ENCODE peak calls at places on chromosome 1, in six cellular contexts. S is OCI-LY7, M is neural progenitor cell, R is GM23248, P is hepatocyte, X is HCT116. U is an unnamed sample. For H3K4me1, the result is how much of the 10 kb centered on the place peaks cover.

GRCh38 chr1:209723761-209724693 is 19.4 kb downstream of the HSD11B1 start:
- DNase-seq in X (no peak), S (no peak), R (no peak), P (no peak), M (no peak), U (no peak)

GRCh38 chr1:150006881-150007401 is 3.6 kb downstream of the OTUD7B start:
- DNase-seq in X (no peak), P (no peak), M (no peak), R (peak), S (no peak), U (no peak)

GRCh38 chr1:169044296-169044695 is 62.2 kb upstream of the ATP1B1 start:
- DNase-seq in R (no peak), X (no peak), S (peak), M (no peak), P (no peak), U (peak)

GRCh38 chr1:98049370-98050115 is 128.7 kb upstream of the DPYD start:
- DNase-seq in M (peak), X (no peak), R (peak), P (no peak), S (no peak), U (no peak)

GRCh38 chr1:246107516-246108277 is 399.4 kb downstream of the SMYD3 start:
- DNase-seq in M (peak), X (no peak), R (peak), S (no peak), P (no peak), U (no peak)

GRCh38 chr1:243268284-243268653 is 12.4 kb downstream of the SDCCAG8 start:
- DNase-seq in R (peak), P (no peak), S (no peak), M (no peak), X (peak), U (no peak)

GRCh38 chr1:20302093-20302471 is 11.4 kb downstream of the VWA5B1 start:
- DNase-seq in M (no peak), S (no peak), R (peak), X (no peak), P (no peak), U (no peak)

GRCh38 chr1:20708057-20708456 is 9.8 kb downstream of the KIF17 start:
- DNase-seq in R (no peak), S (no peak), M (no peak), X (no peak), P (no peak), U (no peak)

GRCh38 chr1:31944205-31945089 is 6.3 kb upstream of the PTP4A2 start:
- DNase-seq in S (peak), M (peak), R (peak), X (peak), P (peak), U (no peak)

GRCh38 chr1:56404561-56405030 is 174.8 kb downstream of the PLPP3 start:
- DNase-seq in M (no peak), R (no peak), S (no peak), P (no peak), X (no peak), U (no peak)

GRCh38 chr1:205456383-205456867 is 580 bp upstream of the BLACAT1 start:
- DNase-seq in M (peak), P (no peak), S (no peak), R (no peak), X (no peak), U (no peak)

GRCh38 chr1:231663211-231663792 is 36.7 kb downstream of the DISC1 start:
- DNase-seq in R (peak), M (no peak), P (no peak), S (no peak), X (no peak), U (no peak)

GRCh38 chr1:46464013-46464548 is 25.6 kb upstream of the DMBX1 start:
- DNase-seq in X (no peak), R (no peak), M (no peak), P (no peak), S (no peak), U (no peak)

GRCh38 chr1:46465981-46466476 is 23.6 kb upstream of the DMBX1 start:
- DNase-seq in R (no peak), M (no peak), P (no peak), X (no peak), S (no peak), U (no peak)

GRCh38 chr1:46469846-46470245 is 19.8 kb upstream of the DMBX1 start:
- DNase-seq in P (no peak), X (no peak), S (no peak), M (peak), R (no peak), U (no peak)

GRCh38 chr1:46466477-46467182 is 23.0 kb upstream of the DMBX1 start:
- DNase-seq in M (peak), X (no peak), R (peak), P (peak), S (no peak), U (no peak)

DNA sequence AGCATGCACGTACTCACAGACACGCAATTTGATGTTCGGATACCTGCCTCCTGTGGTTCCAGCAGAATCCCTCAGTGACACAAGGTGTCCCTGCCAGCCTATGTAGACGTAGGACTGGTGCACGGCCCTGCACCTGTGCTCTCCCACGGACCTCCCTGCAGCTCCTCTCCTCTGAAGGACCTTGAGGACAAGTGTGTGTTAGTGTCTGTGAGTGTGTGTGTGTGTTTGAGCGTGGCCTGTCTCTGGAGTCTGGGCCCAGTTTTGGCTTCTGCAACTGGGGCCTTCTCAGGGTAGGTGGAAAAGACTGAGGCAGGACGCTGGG is 22.5 kb upstream of the DMBX1 start:
- DNase-seq in R (no peak), X (no peak), M (peak), S (no peak), P (no peak), U (no peak)
- H3K4me2 ChIP-seq in R (peak), X (peak), M (peak), S (no peak), P (peak), U (peak)

DNA sequence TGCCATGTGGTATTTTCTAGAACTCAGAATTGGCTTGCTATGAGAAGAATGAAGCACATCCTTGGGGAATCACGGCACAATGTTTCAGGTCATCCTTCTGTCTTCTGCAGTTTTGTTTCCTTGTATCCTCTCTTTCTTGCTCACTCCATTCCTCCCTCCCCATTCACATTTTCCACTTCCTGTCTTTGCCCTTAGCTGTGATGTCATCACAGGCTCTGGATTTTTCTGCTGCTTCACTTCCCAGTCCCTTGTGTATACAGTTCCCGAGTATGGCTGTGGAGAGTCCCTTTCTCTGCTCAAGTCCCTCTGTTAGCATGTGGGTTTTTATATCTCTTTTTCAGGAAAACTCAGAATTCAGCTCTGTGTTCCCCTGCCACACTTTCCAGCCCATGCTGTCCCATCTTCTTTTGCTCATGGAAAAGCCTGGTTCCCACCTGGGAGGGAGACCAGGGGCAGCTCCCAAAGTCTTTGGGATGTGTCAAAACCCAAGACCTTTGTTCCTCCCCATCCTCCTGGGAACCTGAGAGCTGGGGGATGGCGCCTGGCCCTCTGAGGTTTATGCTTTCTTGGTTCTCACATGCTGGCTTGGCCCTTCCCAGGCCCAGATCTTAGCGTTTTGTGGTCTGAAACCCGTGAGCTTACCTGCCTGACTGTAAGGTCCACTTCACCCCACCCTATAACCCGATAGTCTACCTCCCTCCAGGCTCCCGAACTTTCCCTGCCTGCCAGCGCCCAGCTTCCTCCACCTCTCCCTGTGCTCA is 4.8 kb upstream of the RGS16 start:
- DNase-seq in S (no peak), P (peak), M (no peak), R (peak), X (no peak), U (no peak)
- H3K4me1 ChIP-seq in S (half or more), P (under half), M (under half), R (under half), X (under half), U (under half)

DNA sequence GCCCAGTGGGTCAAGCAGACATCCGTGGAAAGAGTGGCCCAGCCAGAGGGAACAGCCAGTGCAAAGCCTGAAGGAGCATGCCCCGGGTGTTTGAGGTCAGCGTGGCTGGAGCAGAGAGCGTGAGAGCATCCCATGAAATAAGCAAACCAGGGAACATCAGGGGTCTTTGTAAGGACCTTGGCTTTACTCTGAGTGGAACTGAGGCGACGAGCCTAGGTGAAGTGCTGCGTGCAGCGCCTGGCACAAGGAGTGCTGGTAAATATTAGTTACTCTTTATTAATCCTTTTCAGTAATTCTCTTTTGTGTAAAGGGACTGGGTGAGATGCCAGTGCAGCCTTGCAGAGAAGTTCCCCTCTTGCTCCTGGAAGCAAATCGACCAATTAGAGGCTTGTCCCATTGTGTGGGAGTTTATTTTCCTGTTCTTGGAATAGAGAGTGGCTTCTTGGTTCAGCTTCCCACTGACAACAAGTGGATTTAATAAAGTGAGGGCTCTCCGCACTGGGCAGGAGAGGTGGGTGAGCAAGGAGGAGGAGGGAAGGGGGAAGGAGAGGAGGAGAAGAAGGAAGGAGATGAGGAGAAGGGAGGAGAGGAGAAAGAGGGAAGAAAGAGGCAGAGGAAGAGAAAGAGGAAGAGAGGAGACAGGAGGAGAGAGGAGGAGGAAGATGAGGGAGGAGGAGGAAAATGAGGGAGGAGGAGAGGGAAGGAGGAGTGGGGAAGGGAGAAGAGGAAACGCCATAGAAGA is 37.6 kb upstream of the DISP3 start:
- DNase-seq in P (no peak), S (no peak), R (no peak), M (no peak), X (no peak), U (no peak)
- TF ChIP-seq EZH2phosphoT487 in P (no peak), S (no peak), R (no peak), M (no peak), X (no peak), U (no peak)

GRCh38 chr1:107804746-107805145 is 160.2 kb downstream of the VAV3 start:
- DNase-seq in S (no peak), M (no peak), R (no peak), P (no peak), X (no peak), U (peak)
- H3K4me2 ChIP-seq in S (peak), M (no peak), R (no peak), P (no peak), X (no peak), U (peak)

GRCh38 chr1:28888915-28889314 is 25.5 kb upstream of the EPB41 start:
- DNase-seq in P (no peak), S (no peak), M (no peak), R (no peak), X (no peak), U (no peak)
- H3K4me1 ChIP-seq in P (under half), S (under half), M (under half), R (under half), X (under half), U (under half)

GRCh38 chr1:152247316-152247715 is 23.3 kb upstream of the HRNR start:
- DNase-seq in R (no peak), S (no peak), P (no peak), X (no peak), M (no peak), U (no peak)

DNA sequence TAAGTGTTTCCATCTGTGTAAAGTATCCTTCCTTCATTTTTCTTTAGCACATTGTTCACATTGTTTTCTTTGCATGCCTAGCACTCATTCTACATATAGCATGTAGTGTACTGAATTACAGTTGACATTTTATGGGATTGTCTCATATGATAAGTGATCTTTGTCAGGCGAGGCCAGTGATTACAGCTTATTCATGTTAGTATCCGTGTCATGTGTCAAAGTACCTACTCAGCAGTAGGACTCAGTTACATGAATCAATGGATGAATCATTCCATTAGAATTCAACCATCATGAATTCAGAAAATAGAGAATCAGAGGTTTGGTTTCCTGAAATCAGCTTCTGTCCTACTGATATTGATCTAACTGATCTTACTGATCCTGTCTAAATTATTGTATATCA is 20.6 kb upstream of the HRNR start:
- DNase-seq in R (peak), X (no peak), M (no peak), S (no peak), P (no peak), U (no peak)
- TF ChIP-seq EZH2phosphoT487 in R (no peak), X (no peak), M (no peak), S (no peak), P (no peak), U (no peak)

DNA sequence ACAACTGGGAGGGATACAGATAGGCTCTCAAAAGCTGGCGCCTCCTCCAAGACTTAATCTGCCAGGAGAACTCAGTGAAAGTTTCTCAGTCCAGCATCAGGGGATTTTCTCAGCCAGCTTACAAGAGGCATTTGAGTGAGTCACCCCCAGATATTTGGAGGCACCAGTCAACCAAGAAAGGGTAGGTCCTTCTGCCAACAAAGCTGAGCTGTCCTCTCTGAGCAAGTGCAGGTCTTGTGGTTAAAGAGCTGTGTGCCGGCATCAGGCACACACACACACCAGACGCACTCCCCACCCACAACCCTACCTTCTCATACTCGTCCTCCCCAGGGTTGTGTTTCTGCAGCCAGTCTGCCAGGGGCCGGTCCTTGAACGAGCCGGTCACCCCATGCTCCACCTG is 27.0 kb upstream of the PPP1R15B start:
- DNase-seq in X (no peak), R (peak), S (no peak), P (peak), M (no peak), U (no peak)
- H3K4me2 ChIP-seq in X (no peak), R (peak), S (no peak), P (no peak), M (no peak), U (no peak)

DNA sequence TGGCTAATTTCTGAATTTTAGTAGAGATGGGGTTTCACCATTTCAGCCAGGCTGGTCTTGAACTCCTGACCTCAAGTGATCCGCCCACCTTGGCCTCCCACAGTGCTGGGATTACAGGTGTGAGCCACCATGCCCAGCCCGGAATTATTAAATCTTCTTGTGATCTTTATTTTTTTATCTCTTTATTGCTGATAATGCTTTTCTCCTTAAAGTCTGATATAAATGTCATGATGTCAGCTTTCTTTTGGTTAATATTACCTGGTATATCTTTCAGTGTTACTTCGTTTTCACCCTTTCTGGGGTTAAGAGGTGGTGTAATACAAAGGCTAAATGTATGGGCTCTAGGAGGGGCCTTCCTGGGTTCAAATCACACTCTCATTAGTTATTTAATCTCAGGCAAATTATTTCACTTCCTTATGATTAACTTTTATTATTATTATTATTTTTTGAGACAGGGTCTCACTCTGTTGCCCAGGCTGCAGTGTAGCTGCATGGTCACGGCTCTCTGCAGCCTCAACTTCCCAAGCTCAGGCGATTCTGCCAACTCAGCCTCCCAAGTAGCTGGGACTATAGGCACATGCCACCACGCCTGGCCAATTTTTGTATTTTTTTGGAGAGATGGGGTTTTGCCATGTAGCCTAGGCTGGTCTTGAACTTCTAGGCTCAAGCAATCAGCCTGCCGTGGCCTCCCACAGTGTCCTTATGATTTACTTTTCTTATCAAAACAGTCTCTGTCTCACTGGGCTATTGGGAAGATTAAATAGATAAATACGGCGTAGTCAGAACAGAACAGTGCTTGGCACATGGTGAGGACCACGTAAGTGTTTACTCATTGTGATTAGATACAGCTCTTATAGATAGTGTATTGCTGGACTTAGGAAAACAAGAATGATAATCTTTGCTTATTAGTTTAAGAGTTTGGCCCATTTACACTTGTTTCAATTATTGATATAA is 216.5 kb downstream of the URB2 start:
- DNase-seq in M (no peak), P (no peak), R (no peak), X (no peak), S (no peak), U (no peak)
- H3K4me1 ChIP-seq in M (under half), P (under half), R (under half), X (under half), S (under half), U (under half)